ENCODE peak calls at places on chromosomes 13 and 19, in seven cellular contexts. One of them, this sample, is unnamed.

GRCh38 chr19:51305479-51305878 is 6.0 kb upstream of the IGLON5 start:
- DNase-seq in substantia nigra: no peak
- DNase-seq in stimulated activated CD4-positive, alpha-beta T cell treated with anti-CD3 and anti-CD28 coated beads, Interleukin-2, amount 100 ng/mL, for 48 hours: no peak
- DNase-seq in GM23248: no peak
- DNase-seq in cardiac fibroblast: no peak
- DNase-seq in hepatic stellate cell: no peak
- DNase-seq in naive thymus-derived CD4-positive, alpha-beta T cell: no peak
- DNase-seq in this sample: no peak

GRCh38 chr13:24208314-24208713 is 47.8 kb downstream of the SPATA13 start:
- DNase-seq in stimulated activated CD4-positive, alpha-beta T cell treated with anti-CD3 and anti-CD28 coated beads, Interleukin-2, amount 100 ng/mL, for 48 hours: no peak
- DNase-seq in substantia nigra: no peak
- DNase-seq in cardiac fibroblast: peak
- DNase-seq in GM23248: peak
- DNase-seq in naive thymus-derived CD4-positive, alpha-beta T cell: no peak
- DNase-seq in hepatic stellate cell: peak
- DNase-seq in this sample: no peak

GRCh38 chr13:31225998-31226675 is 26.4 kb downstream of the B3GLCT start:
- DNase-seq in GM23248: no peak
- DNase-seq in hepatic stellate cell: no peak
- DNase-seq in cardiac fibroblast: no peak
- DNase-seq in naive thymus-derived CD4-positive, alpha-beta T cell: no peak
- DNase-seq in stimulated activated CD4-positive, alpha-beta T cell treated with anti-CD3 and anti-CD28 coated beads, Interleukin-2, amount 100 ng/mL, for 48 hours: no peak
- DNase-seq in substantia nigra: no peak
- DNase-seq in this sample: no peak

GRCh38 chr13:50801087-50801931 is 42.2 kb downstream of the DLEU7 start:
- DNase-seq in hepatic stellate cell: peak
- DNase-seq in GM23248: peak
- DNase-seq in naive thymus-derived CD4-positive, alpha-beta T cell: peak
- DNase-seq in substantia nigra: peak
- DNase-seq in stimulated activated CD4-positive, alpha-beta T cell treated with anti-CD3 and anti-CD28 coated beads, Interleukin-2, amount 100 ng/mL, for 48 hours: peak
- DNase-seq in cardiac fibroblast: peak
- DNase-seq in this sample: peak

GRCh38 chr13:113552786-113553540 is 31.6 kb upstream of the TFDP1 start:
- DNase-seq in cardiac fibroblast: no peak
- DNase-seq in hepatic stellate cell: no peak
- DNase-seq in naive thymus-derived CD4-positive, alpha-beta T cell: no peak
- DNase-seq in stimulated activated CD4-positive, alpha-beta T cell treated with anti-CD3 and anti-CD28 coated beads, Interleukin-2, amount 100 ng/mL, for 48 hours: no peak
- DNase-seq in substantia nigra: no peak
- DNase-seq in GM23248: no peak
- DNase-seq in this sample: no peak

GRCh38 chr19:8302357-8302691 is 5.8 kb downstream of the CD320 start:
- DNase-seq in cardiac fibroblast: peak
- DNase-seq in stimulated activated CD4-positive, alpha-beta T cell treated with anti-CD3 and anti-CD28 coated beads, Interleukin-2, amount 100 ng/mL, for 48 hours: no peak
- DNase-seq in GM23248: no peak
- DNase-seq in naive thymus-derived CD4-positive, alpha-beta T cell: no peak
- DNase-seq in substantia nigra: peak
- DNase-seq in hepatic stellate cell: no peak
- DNase-seq in this sample: no peak

GRCh38 chr13:74414458-74414857 is 280.3 kb upstream of the KLF12 start:
- DNase-seq in GM23248: no peak
- DNase-seq in naive thymus-derived CD4-positive, alpha-beta T cell: no peak
- DNase-seq in cardiac fibroblast: no peak
- DNase-seq in hepatic stellate cell: no peak
- DNase-seq in stimulated activated CD4-positive, alpha-beta T cell treated with anti-CD3 and anti-CD28 coated beads, Interleukin-2, amount 100 ng/mL, for 48 hours: no peak
- DNase-seq in substantia nigra: no peak
- DNase-seq in this sample: no peak

GRCh38 chr19:29410974-29411615 is 114.7 kb upstream of the VSTM2B start:
- DNase-seq in cardiac fibroblast: no peak
- DNase-seq in naive thymus-derived CD4-positive, alpha-beta T cell: no peak
- DNase-seq in GM23248: peak
- DNase-seq in substantia nigra: peak
- DNase-seq in hepatic stellate cell: no peak
- DNase-seq in stimulated activated CD4-positive, alpha-beta T cell treated with anti-CD3 and anti-CD28 coated beads, Interleukin-2, amount 100 ng/mL, for 48 hours: no peak
- DNase-seq in this sample: peak

GRCh38 chr13:99434258-99434788 is 66.9 kb upstream of the TM9SF2 start:
- DNase-seq in cardiac fibroblast: no peak
- DNase-seq in GM23248: no peak
- DNase-seq in hepatic stellate cell: no peak
- DNase-seq in stimulated activated CD4-positive, alpha-beta T cell treated with anti-CD3 and anti-CD28 coated beads, Interleukin-2, amount 100 ng/mL, for 48 hours: peak
- DNase-seq in substantia nigra: no peak
- DNase-seq in naive thymus-derived CD4-positive, alpha-beta T cell: peak
- DNase-seq in this sample: no peak

GRCh38 chr13:77143325-77143907 is 116.5 kb upstream of the FBXL3 start:
- DNase-seq in naive thymus-derived CD4-positive, alpha-beta T cell: no peak
- DNase-seq in stimulated activated CD4-positive, alpha-beta T cell treated with anti-CD3 and anti-CD28 coated beads, Interleukin-2, amount 100 ng/mL, for 48 hours: no peak
- DNase-seq in GM23248: peak
- DNase-seq in hepatic stellate cell: no peak
- DNase-seq in substantia nigra: no peak
- DNase-seq in cardiac fibroblast: peak
- DNase-seq in this sample: no peak

GRCh38 chr13:102392810-102393209 is 9.0 kb downstream of the FGF14 start:
- DNase-seq in hepatic stellate cell: no peak
- DNase-seq in GM23248: peak
- DNase-seq in cardiac fibroblast: no peak
- DNase-seq in substantia nigra: no peak
- DNase-seq in stimulated activated CD4-positive, alpha-beta T cell treated with anti-CD3 and anti-CD28 coated beads, Interleukin-2, amount 100 ng/mL, for 48 hours: no peak
- DNase-seq in naive thymus-derived CD4-positive, alpha-beta T cell: no peak
- DNase-seq in this sample: no peak

GRCh38 chr13:22243519-22244197 is 572.8 kb downstream of the FGF9 start:
- DNase-seq in stimulated activated CD4-positive, alpha-beta T cell treated with anti-CD3 and anti-CD28 coated beads, Interleukin-2, amount 100 ng/mL, for 48 hours: no peak
- DNase-seq in hepatic stellate cell: no peak
- DNase-seq in GM23248: no peak
- DNase-seq in cardiac fibroblast: no peak
- DNase-seq in substantia nigra: no peak
- DNase-seq in naive thymus-derived CD4-positive, alpha-beta T cell: no peak
- DNase-seq in this sample: no peak

GRCh38 chr13:113750554-113751399 is 8.2 kb upstream of the TMEM255B start:
- DNase-seq in hepatic stellate cell: no peak
- DNase-seq in GM23248: no peak
- DNase-seq in stimulated activated CD4-positive, alpha-beta T cell treated with anti-CD3 and anti-CD28 coated beads, Interleukin-2, amount 100 ng/mL, for 48 hours: no peak
- DNase-seq in cardiac fibroblast: no peak
- DNase-seq in naive thymus-derived CD4-positive, alpha-beta T cell: no peak
- DNase-seq in substantia nigra: no peak
- DNase-seq in this sample: no peak

GRCh38 chr19:18058208-18059009 is 28.3 kb downstream of the IL12RB1 start:
- DNase-seq in hepatic stellate cell: peak
- DNase-seq in substantia nigra: peak
- DNase-seq in stimulated activated CD4-positive, alpha-beta T cell treated with anti-CD3 and anti-CD28 coated beads, Interleukin-2, amount 100 ng/mL, for 48 hours: peak
- DNase-seq in naive thymus-derived CD4-positive, alpha-beta T cell: peak
- DNase-seq in cardiac fibroblast: peak
- DNase-seq in GM23248: peak
- DNase-seq in this sample: peak

GRCh38 chr13:31204592-31204991 is 4.8 kb downstream of the B3GLCT start:
- DNase-seq in stimulated activated CD4-positive, alpha-beta T cell treated with anti-CD3 and anti-CD28 coated beads, Interleukin-2, amount 100 ng/mL, for 48 hours: no peak
- DNase-seq in naive thymus-derived CD4-positive, alpha-beta T cell: no peak
- DNase-seq in substantia nigra: no peak
- DNase-seq in GM23248: peak
- DNase-seq in hepatic stellate cell: peak
- DNase-seq in cardiac fibroblast: peak
- DNase-seq in this sample: no peak

GRCh38 chr13:65336916-65337315 is 1893.2 kb downstream of the PCDH9 start:
- DNase-seq in GM23248: no peak
- DNase-seq in hepatic stellate cell: no peak
- DNase-seq in stimulated activated CD4-positive, alpha-beta T cell treated with anti-CD3 and anti-CD28 coated beads, Interleukin-2, amount 100 ng/mL, for 48 hours: no peak
- DNase-seq in cardiac fibroblast: no peak
- DNase-seq in naive thymus-derived CD4-positive, alpha-beta T cell: no peak
- DNase-seq in substantia nigra: no peak
- DNase-seq in this sample: no peak